ENCODE peak calls at places on chromosomes 13 and 19, in nine cellular contexts. One of them, this sample, is unnamed. For H3K4me1, the result is how much of the 10 kb centered on the place peaks cover.

GRCh38 chr19:41930926-41931592 is 2.8 kb upstream of the ERFL start:
- DNase-seq in stomach: no peak
- DNase-seq in body of pancreas: no peak
- DNase-seq in A549: no peak
- DNase-seq in ascending aorta: no peak
- DNase-seq in uterus: no peak
- DNase-seq in DND-41: no peak
- DNase-seq in Karpas-422: peak
- DNase-seq in left ventricle myocardium inferior: no peak
- DNase-seq in this sample: no peak

GRCh38 chr13:99968521-99969367 is 2.8 kb downstream of the ZIC5 start:
- DNase-seq in DND-41: no peak
- DNase-seq in left ventricle myocardium inferior: no peak
- DNase-seq in stomach: no peak
- DNase-seq in body of pancreas: no peak
- DNase-seq in Karpas-422: no peak
- DNase-seq in ascending aorta: peak
- DNase-seq in uterus: no peak
- DNase-seq in A549: no peak
- DNase-seq in this sample: no peak

GRCh38 chr19:22945560-22945959 is 57.4 kb downstream of the ZNF728 start:
- DNase-seq in uterus: no peak
- DNase-seq in A549: no peak
- DNase-seq in DND-41: peak
- DNase-seq in stomach: no peak
- DNase-seq in left ventricle myocardium inferior: no peak
- DNase-seq in Karpas-422: peak
- DNase-seq in ascending aorta: no peak
- DNase-seq in body of pancreas: no peak
- DNase-seq in this sample: no peak

GRCh38 chr19:58001895-58002369 is 688 bp downstream of the ZNF606 start:
- DNase-seq in ascending aorta: no peak
- DNase-seq in A549: no peak
- DNase-seq in uterus: no peak
- DNase-seq in Karpas-422: no peak
- DNase-seq in body of pancreas: no peak
- DNase-seq in DND-41: peak
- DNase-seq in left ventricle myocardium inferior: no peak
- DNase-seq in stomach: no peak
- DNase-seq in this sample: no peak

GRCh38 chr13:77853701-77854100 is 64.9 kb downstream of the EDNRB start:
- DNase-seq in DND-41: no peak
- DNase-seq in A549: no peak
- DNase-seq in ascending aorta: no peak
- DNase-seq in uterus: no peak
- DNase-seq in left ventricle myocardium inferior: no peak
- DNase-seq in body of pancreas: no peak
- DNase-seq in Karpas-422: no peak
- DNase-seq in stomach: no peak
- DNase-seq in this sample: no peak

GRCh38 chr13:100483836-100484381 is 104.7 kb downstream of the GGACT start:
- DNase-seq in Karpas-422: no peak
- DNase-seq in DND-41: no peak
- DNase-seq in body of pancreas: no peak
- DNase-seq in A549: no peak
- DNase-seq in ascending aorta: no peak
- DNase-seq in stomach: no peak
- DNase-seq in left ventricle myocardium inferior: no peak
- DNase-seq in uterus: no peak
- DNase-seq in this sample: no peak

GRCh38 chr13:40682449-40683240 is 16.2 kb upstream of the FOXO1 start:
- DNase-seq in ascending aorta: no peak
- DNase-seq in body of pancreas: no peak
- DNase-seq in DND-41: no peak
- DNase-seq in stomach: no peak
- DNase-seq in Karpas-422: peak
- DNase-seq in uterus: no peak
- DNase-seq in A549: no peak
- DNase-seq in left ventricle myocardium inferior: no peak
- DNase-seq in this sample: peak

GRCh38 chr13:49521216-49521615 is 25.5 kb downstream of the PHF11 start:
- DNase-seq in left ventricle myocardium inferior: no peak
- DNase-seq in body of pancreas: no peak
- DNase-seq in uterus: no peak
- DNase-seq in DND-41: no peak
- DNase-seq in A549: no peak
- DNase-seq in stomach: no peak
- DNase-seq in Karpas-422: no peak
- DNase-seq in ascending aorta: no peak
- DNase-seq in this sample: no peak

GRCh38 chr19:7456964-7457541 is 31.8 kb downstream of the PEX11G start:
- DNase-seq in stomach: no peak
- DNase-seq in A549: no peak
- DNase-seq in uterus: no peak
- DNase-seq in body of pancreas: no peak
- DNase-seq in DND-41: no peak
- DNase-seq in Karpas-422: no peak
- DNase-seq in left ventricle myocardium inferior: no peak
- DNase-seq in ascending aorta: no peak
- DNase-seq in this sample: no peak

GRCh38 chr19:21147540-21147939 is 5.7 kb downstream of the ZNF431 start:
- DNase-seq in body of pancreas: no peak
- DNase-seq in Karpas-422: no peak
- DNase-seq in uterus: no peak
- DNase-seq in DND-41: no peak
- DNase-seq in ascending aorta: no peak
- DNase-seq in A549: no peak
- DNase-seq in stomach: no peak
- DNase-seq in left ventricle myocardium inferior: no peak
- DNase-seq in this sample: no peak

GRCh38 chr19:21143846-21144245 is 2.0 kb downstream of the ZNF431 start:
- DNase-seq in ascending aorta: no peak
- DNase-seq in A549: no peak
- DNase-seq in Karpas-422: no peak
- DNase-seq in DND-41: no peak
- DNase-seq in uterus: no peak
- DNase-seq in stomach: no peak
- DNase-seq in body of pancreas: no peak
- DNase-seq in left ventricle myocardium inferior: no peak
- DNase-seq in this sample: no peak

GRCh38 chr19:21151460-21151859 is 9.6 kb downstream of the ZNF431 start:
- DNase-seq in body of pancreas: no peak
- DNase-seq in ascending aorta: no peak
- DNase-seq in DND-41: no peak
- DNase-seq in left ventricle myocardium inferior: no peak
- DNase-seq in stomach: no peak
- DNase-seq in A549: no peak
- DNase-seq in Karpas-422: no peak
- DNase-seq in uterus: no peak
- DNase-seq in this sample: no peak

GRCh38 chr19:21149877-21150276 is 8.0 kb downstream of the ZNF431 start:
- DNase-seq in body of pancreas: no peak
- DNase-seq in Karpas-422: no peak
- DNase-seq in ascending aorta: no peak
- DNase-seq in stomach: no peak
- DNase-seq in left ventricle myocardium inferior: no peak
- DNase-seq in A549: no peak
- DNase-seq in uterus: no peak
- DNase-seq in DND-41: no peak
- DNase-seq in this sample: no peak

DNA sequence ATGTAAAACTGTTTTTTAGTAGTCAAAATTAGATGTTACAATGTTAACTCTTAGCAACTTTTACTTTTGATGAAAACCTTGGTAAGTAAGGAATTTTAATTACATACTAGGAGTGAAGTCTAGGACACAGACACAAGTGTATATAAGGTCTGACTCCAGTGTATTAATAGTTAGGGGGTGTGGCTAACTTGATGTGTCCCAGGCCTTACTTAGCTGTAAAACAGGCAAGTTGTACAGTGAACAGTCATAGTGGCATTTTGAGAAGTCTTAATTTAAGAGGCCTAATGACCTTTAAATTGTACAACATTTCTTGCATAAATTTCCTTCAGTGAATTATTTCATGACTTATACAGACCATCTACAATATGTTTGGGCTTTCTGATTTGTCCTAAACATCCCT is 6.8 kb downstream of the ZNF431 start:
- DNase-seq in A549: no peak
- DNase-seq in Karpas-422: no peak
- DNase-seq in DND-41: no peak
- DNase-seq in uterus: no peak
- DNase-seq in stomach: no peak
- DNase-seq in left ventricle myocardium inferior: no peak
- DNase-seq in body of pancreas: no peak
- DNase-seq in ascending aorta: no peak
- DNase-seq in this sample: no peak
- H3K4me1 ChIP-seq in A549: under half
- H3K4me1 ChIP-seq in Karpas-422: under half
- H3K4me1 ChIP-seq in DND-41: under half
- H3K4me1 ChIP-seq in uterus: under half
- H3K4me1 ChIP-seq in stomach: under half
- H3K4me1 ChIP-seq in left ventricle myocardium inferior: under half
- H3K4me1 ChIP-seq in body of pancreas: under half
- H3K4me1 ChIP-seq in ascending aorta: under half
- H3K4me1 ChIP-seq in this sample: under half

GRCh38 chr19:40804783-40805242 is 5.8 kb downstream of the EGLN2 start:
- DNase-seq in A549: no peak
- DNase-seq in body of pancreas: no peak
- DNase-seq in stomach: peak
- DNase-seq in uterus: no peak
- DNase-seq in DND-41: no peak
- DNase-seq in Karpas-422: peak
- DNase-seq in left ventricle myocardium inferior: no peak
- DNase-seq in ascending aorta: no peak
- DNase-seq in this sample: no peak

GRCh38 chr19:40801449-40802299 is 2.7 kb downstream of the EGLN2 start:
- DNase-seq in DND-41: no peak
- DNase-seq in Karpas-422: no peak
- DNase-seq in left ventricle myocardium inferior: no peak
- DNase-seq in ascending aorta: no peak
- DNase-seq in body of pancreas: no peak
- DNase-seq in uterus: no peak
- DNase-seq in stomach: no peak
- DNase-seq in A549: no peak
- DNase-seq in this sample: no peak

GRCh38 chr19:40802300-40803169 is 3.5 kb downstream of the EGLN2 start:
- DNase-seq in DND-41: no peak
- DNase-seq in body of pancreas: peak
- DNase-seq in stomach: peak
- DNase-seq in left ventricle myocardium inferior: peak
- DNase-seq in ascending aorta: no peak
- DNase-seq in Karpas-422: peak
- DNase-seq in uterus: peak
- DNase-seq in A549: no peak
- DNase-seq in this sample: no peak

GRCh38 chr19:40803857-40804782 is 5.1 kb downstream of the EGLN2 start:
- DNase-seq in body of pancreas: peak
- DNase-seq in ascending aorta: no peak
- DNase-seq in Karpas-422: peak
- DNase-seq in stomach: peak
- DNase-seq in uterus: peak
- DNase-seq in A549: no peak
- DNase-seq in left ventricle myocardium inferior: peak
- DNase-seq in DND-41: no peak
- DNase-seq in this sample: peak

DNA sequence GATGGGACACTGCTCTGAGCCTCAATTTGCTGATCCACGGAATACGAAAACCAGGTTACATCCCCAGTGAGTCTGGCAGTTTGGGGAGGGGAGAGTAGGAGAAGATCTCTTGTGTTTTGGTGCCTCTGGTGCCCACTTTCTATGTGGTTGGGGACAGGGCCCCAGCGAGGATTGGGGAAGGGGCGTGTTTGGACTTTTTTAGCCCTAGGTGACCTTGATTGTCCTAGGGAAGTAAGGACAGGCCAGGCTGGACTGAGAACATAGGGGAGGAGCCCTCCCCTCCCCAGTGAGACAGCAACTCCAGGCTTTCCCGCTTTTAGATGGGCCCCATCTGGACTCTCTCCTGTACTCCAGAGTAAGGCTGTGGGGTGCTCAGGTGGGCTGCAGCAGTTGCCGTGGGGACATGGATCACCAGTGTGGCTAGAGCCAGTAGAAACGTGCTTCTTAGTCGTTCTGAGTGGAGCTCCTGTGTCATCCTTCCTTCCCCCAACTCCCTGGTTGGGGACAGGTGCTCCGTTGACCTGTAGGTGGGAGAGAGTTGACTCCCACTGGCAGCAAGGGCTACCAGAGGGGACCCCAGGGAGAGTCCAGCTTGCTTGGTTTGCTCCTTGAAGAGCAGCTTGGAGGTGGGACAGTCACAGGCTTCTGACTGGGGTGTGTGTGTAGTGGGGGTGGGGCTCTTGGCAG is 4.3 kb downstream of the EGLN2 start:
- DNase-seq in A549: no peak
- DNase-seq in body of pancreas: no peak
- DNase-seq in stomach: no peak
- DNase-seq in DND-41: no peak
- DNase-seq in Karpas-422: no peak
- DNase-seq in left ventricle myocardium inferior: no peak
- DNase-seq in ascending aorta: no peak
- DNase-seq in uterus: no peak
- DNase-seq in this sample: no peak
- H3K4me1 ChIP-seq in A549: half or more
- H3K4me1 ChIP-seq in body of pancreas: half or more
- H3K4me1 ChIP-seq in stomach: half or more
- H3K4me1 ChIP-seq in DND-41: half or more
- H3K4me1 ChIP-seq in Karpas-422: half or more
- H3K4me1 ChIP-seq in left ventricle myocardium inferior: half or more
- H3K4me1 ChIP-seq in ascending aorta: under half
- H3K4me1 ChIP-seq in uterus: under half
- H3K4me1 ChIP-seq in this sample: half or more

GRCh38 chr19:18846862-18847515 is 15.2 kb downstream of the UPF1 start:
- DNase-seq in uterus: peak
- DNase-seq in left ventricle myocardium inferior: peak
- DNase-seq in DND-41: peak
- DNase-seq in ascending aorta: peak
- DNase-seq in Karpas-422: peak
- DNase-seq in stomach: peak
- DNase-seq in A549: peak
- DNase-seq in body of pancreas: peak
- DNase-seq in this sample: peak
- H3K4me1 ChIP-seq in uterus: half or more
- H3K4me1 ChIP-seq in left ventricle myocardium inferior: half or more
- H3K4me1 ChIP-seq in DND-41: under half
- H3K4me1 ChIP-seq in ascending aorta: under half
- H3K4me1 ChIP-seq in Karpas-422: under half
- H3K4me1 ChIP-seq in stomach: half or more
- H3K4me1 ChIP-seq in A549: under half
- H3K4me1 ChIP-seq in body of pancreas: half or more
- H3K4me1 ChIP-seq in this sample: under half

DNA sequence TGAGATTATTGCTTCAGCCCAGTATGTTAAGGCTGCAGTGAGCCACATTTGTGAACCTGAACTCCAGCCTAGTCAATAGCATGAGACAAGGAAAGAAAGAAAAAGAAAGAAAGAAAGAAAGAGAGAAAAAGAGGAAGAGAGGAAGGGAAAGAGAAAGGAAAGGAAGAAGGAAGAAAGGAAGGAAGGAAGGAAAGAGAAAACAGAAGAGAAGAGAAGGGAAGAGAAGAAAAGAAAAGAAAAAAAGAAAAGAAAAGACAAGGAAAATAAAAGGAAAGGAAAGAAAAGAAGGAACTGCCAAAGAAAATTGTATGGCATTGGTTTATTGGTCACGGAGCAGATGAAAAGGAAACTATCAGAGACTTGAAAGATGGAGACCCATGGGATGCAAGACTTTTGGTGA is 1158.8 kb downstream of the OLFM4 start:
- DNase-seq in A549: no peak
- DNase-seq in body of pancreas: no peak
- DNase-seq in uterus: no peak
- DNase-seq in DND-41: no peak
- DNase-seq in ascending aorta: no peak
- DNase-seq in stomach: no peak
- DNase-seq in left ventricle myocardium inferior: no peak
- DNase-seq in Karpas-422: no peak
- DNase-seq in this sample: no peak
- H3K4me1 ChIP-seq in A549: under half
- H3K4me1 ChIP-seq in body of pancreas: under half
- H3K4me1 ChIP-seq in uterus: under half
- H3K4me1 ChIP-seq in DND-41: under half
- H3K4me1 ChIP-seq in ascending aorta: under half
- H3K4me1 ChIP-seq in stomach: under half
- H3K4me1 ChIP-seq in left ventricle myocardium inferior: under half
- H3K4me1 ChIP-seq in Karpas-422: under half
- H3K4me1 ChIP-seq in this sample: under half